ENCODE peak calls at places on chromosomes 7 and 10, in six cellular contexts. One of them, this sample, is unnamed.

GRCh38 chr10:98956576-98957260 is 278.9 kb downstream of the HPSE2 start:
- DNase-seq in mesenchymal stem cell: peak; percentile 86
- DNase-seq in trophoblast cell: peak; percentile 62
- DNase-seq in H9: no peak
- DNase-seq in IMR-90: peak; percentile 73
- DNase-seq in mesendoderm: no peak
- DNase-seq in this sample: no peak

GRCh38 chr7:36084485-36085091 is 68.5 kb upstream of the EEPD1 start:
- DNase-seq in IMR-90: peak; percentile 41
- DNase-seq in mesendoderm: peak; percentile 87
- DNase-seq in trophoblast cell: peak; percentile 76
- DNase-seq in mesenchymal stem cell: peak; percentile 29
- DNase-seq in H9: peak; percentile 80
- DNase-seq in this sample: peak; percentile 14

GRCh38 chr7:3897430-3898385 is 596.7 kb downstream of the SDK1 start:
- DNase-seq in trophoblast cell: peak; percentile 74
- DNase-seq in IMR-90: peak; percentile 62
- DNase-seq in H9: no peak
- DNase-seq in mesendoderm: peak; percentile 37
- DNase-seq in mesenchymal stem cell: peak; percentile 63
- DNase-seq in this sample: no peak

GRCh38 chr7:56062382-56062781 is 1.7 kb upstream of the SUMF2 start:
- DNase-seq in mesendoderm: no peak
- DNase-seq in trophoblast cell: peak; percentile 10
- DNase-seq in H9: no peak
- DNase-seq in mesenchymal stem cell: peak; percentile 81
- DNase-seq in IMR-90: peak; percentile 89
- DNase-seq in this sample: no peak

GRCh38 chr7:55534916-55535636 is 37.2 kb downstream of the VOPP1 start:
- DNase-seq in mesenchymal stem cell: no peak
- DNase-seq in IMR-90: no peak
- DNase-seq in mesendoderm: no peak
- DNase-seq in H9: no peak
- DNase-seq in trophoblast cell: no peak
- DNase-seq in this sample: no peak

GRCh38 chr7:44224216-44224950 is 23.6 kb downstream of the YKT6 start:
- DNase-seq in mesendoderm: no peak
- DNase-seq in IMR-90: no peak
- DNase-seq in H9: no peak
- DNase-seq in trophoblast cell: no peak
- DNase-seq in mesenchymal stem cell: no peak
- DNase-seq in this sample: no peak

GRCh38 chr7:77359599-77359998 is 56.5 kb downstream of the GSAP start:
- DNase-seq in mesendoderm: no peak
- DNase-seq in H9: no peak
- DNase-seq in mesenchymal stem cell: no peak
- DNase-seq in IMR-90: no peak
- DNase-seq in trophoblast cell: peak; percentile 95
- DNase-seq in this sample: no peak

GRCh38 chr10:5975641-5976473 is 1.5 kb downstream of the IL15RA start:
- DNase-seq in mesenchymal stem cell: peak; percentile 59
- DNase-seq in trophoblast cell: peak; percentile 34
- DNase-seq in IMR-90: peak; percentile 38
- DNase-seq in H9: no peak
- DNase-seq in mesendoderm: peak; percentile 8
- DNase-seq in this sample: no peak

GRCh38 chr7:100400041-100400440 is 26.8 kb downstream of the PILRA start:
- DNase-seq in IMR-90: no peak
- DNase-seq in mesendoderm: no peak
- DNase-seq in trophoblast cell: no peak
- DNase-seq in mesenchymal stem cell: no peak
- DNase-seq in H9: no peak
- DNase-seq in this sample: no peak

DNA sequence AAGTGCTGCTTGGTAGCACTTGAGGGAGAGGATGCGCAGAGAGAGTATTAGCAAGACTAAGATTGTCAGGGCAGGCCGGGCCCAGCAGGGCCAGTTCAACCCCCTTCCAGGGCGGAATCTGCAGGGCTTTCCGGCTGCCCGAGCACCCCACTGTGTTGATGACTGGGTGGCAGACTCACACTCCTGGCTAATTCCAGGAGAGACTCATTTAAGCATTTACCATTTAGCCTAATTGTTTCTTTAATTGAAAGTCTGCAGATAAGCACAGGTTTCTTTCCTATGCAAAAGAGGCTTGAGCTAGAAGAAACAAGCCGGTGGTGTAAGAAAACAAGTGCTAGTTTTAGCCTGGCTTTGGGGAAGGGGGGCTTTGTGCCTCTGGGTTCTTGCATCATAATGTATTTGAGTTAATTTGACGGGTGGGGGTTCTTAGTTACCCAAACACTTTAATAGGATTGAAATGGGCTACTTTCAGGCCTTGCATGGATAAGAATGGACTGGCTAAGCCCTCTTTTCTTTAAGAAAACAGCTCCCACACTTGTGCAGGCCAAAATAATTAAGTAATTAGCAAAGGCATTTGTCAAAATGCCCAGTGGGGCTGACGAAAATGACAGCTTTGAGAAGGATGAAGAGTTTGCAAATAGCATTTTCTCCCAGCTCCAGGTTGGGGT is 201.3 kb downstream of the MYOF start:
- DNase-seq in trophoblast cell: no peak
- DNase-seq in mesenchymal stem cell: no peak
- DNase-seq in mesendoderm: peak; percentile 99
- DNase-seq in IMR-90: no peak
- DNase-seq in H9: peak; percentile 96
- DNase-seq in this sample: no peak
- H3K4ac ChIP-seq in trophoblast cell: no peak overlapping the region
- H3K4ac ChIP-seq in mesenchymal stem cell: no peak overlapping the region
- H3K4ac ChIP-seq in mesendoderm: peak overlapping the region; percentile 100
- H3K4ac ChIP-seq in IMR-90: no peak overlapping the region
- H3K4ac ChIP-seq in H9: no peak overlapping the region
- H3K4ac ChIP-seq in this sample: no peak overlapping the region

GRCh38 chr10:58266826-58267712 is 625 bp downstream of the IPMK start:
- DNase-seq in trophoblast cell: peak; percentile 96
- DNase-seq in mesendoderm: peak; percentile 60
- DNase-seq in IMR-90: peak; percentile 59
- DNase-seq in H9: peak; percentile 52
- DNase-seq in mesenchymal stem cell: peak; percentile 86
- DNase-seq in this sample: peak; percentile 30
- H4K8ac ChIP-seq in trophoblast cell: peak overlapping the region; percentile 85
- H4K8ac ChIP-seq in mesendoderm: no peak overlapping the region
- H4K8ac ChIP-seq in IMR-90: peak overlapping the region; percentile 29
- H4K8ac ChIP-seq in H9: no peak overlapping the region
- H4K8ac ChIP-seq in mesenchymal stem cell: peak overlapping the region; percentile 75
- H4K8ac ChIP-seq in this sample: no peak overlapping the region

DNA sequence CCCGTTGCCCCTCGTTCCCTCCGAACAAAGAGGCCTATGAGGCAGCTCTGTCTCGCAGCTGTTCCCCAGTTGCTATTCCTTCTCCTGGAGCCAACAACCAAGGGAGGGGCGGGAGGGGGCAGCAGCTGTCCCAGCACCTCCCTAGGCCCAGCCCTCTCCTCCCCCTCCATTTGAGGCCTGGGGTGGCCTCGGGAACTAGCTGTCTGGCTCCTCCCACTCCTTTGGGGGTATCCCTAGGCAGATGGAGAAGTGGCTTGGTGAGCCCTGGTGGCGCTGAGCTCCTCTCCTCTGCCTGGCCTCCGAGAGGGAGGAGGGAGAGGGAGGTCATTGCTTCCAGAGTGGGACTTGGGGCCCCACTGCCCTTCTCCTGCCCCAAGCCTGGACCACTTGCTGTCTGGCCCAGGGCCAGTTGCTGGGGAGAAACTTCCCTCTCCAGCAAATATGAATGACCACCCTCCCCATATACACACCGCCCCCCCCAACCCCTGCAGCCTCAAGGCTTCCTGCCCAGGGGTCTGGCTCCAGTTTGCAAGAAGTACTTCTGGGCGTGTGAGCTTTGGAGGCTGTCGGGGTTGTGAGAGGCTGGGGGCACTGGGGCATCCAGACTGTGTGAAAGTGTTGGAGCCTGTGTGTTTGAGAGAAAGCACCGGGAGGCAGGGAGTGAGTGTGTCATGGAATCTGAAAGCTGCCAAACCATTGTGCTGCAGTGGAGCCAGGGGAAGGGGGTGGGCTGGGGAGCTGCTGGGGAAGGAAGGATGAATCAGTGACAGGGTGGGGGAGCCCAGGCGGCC is 3.1 kb downstream of the FLNC start:
- DNase-seq in mesenchymal stem cell: peak; percentile 90
- DNase-seq in mesendoderm: peak; percentile 72
- DNase-seq in IMR-90: peak; percentile 88
- DNase-seq in H9: peak; percentile 64
- DNase-seq in trophoblast cell: no peak
- DNase-seq in this sample: no peak
- H3K4ac ChIP-seq in mesenchymal stem cell: peak overlapping the region; percentile 75
- H3K4ac ChIP-seq in mesendoderm: peak overlapping the region; percentile 41
- H3K4ac ChIP-seq in IMR-90: peak overlapping the region; percentile 59
- H3K4ac ChIP-seq in H9: no peak overlapping the region
- H3K4ac ChIP-seq in trophoblast cell: peak overlapping the region; percentile 5
- H3K4ac ChIP-seq in this sample: no peak overlapping the region

DNA sequence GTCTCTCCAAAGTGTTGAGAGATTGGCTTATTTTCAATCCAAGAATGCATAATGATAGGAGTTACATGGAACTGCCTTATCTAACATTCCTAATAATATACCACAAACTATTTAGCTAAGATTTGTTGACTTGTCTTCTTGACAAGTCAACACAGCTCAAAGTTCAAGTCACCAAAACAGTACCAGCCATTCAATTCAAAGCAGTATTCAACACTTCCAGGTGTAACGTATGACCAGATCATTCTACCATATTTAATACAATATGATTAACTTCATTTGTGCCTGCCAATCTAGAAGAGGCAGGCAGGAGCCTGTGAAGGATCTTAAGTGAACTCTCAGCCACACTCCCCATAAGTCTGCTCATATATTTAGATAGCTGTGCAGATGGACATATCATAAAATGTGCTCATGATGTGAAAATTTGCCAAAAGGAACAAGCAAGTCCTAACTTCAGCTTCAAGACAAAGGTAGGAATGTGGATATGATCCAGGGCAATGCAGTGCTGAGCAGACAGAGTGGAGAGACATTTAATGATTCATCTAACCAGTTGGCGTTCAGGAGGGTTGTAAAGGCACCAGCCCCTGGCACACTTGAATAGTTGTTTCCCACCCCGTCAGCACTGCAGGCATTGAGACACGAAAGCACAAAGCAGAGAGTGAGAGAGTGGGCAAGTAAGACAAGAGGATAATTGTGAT is 108.3 kb downstream of the MTERF1 start:
- DNase-seq in mesenchymal stem cell: no peak
- DNase-seq in H9: no peak
- DNase-seq in trophoblast cell: no peak
- DNase-seq in mesendoderm: no peak
- DNase-seq in IMR-90: no peak
- DNase-seq in this sample: no peak
- H4K8ac ChIP-seq in mesenchymal stem cell: no peak overlapping the region
- H4K8ac ChIP-seq in H9: no peak overlapping the region
- H4K8ac ChIP-seq in trophoblast cell: no peak overlapping the region
- H4K8ac ChIP-seq in mesendoderm: no peak overlapping the region
- H4K8ac ChIP-seq in IMR-90: no peak overlapping the region
- H4K8ac ChIP-seq in this sample: no peak overlapping the region

GRCh38 chr10:97445722-97446639 is at the start of the genes EXOSC1 and ZDHHC16:
- DNase-seq in H9: peak; percentile 97
- DNase-seq in trophoblast cell: peak; percentile 98
- DNase-seq in mesenchymal stem cell: peak; percentile 97
- DNase-seq in mesendoderm: peak; percentile 99
- DNase-seq in IMR-90: peak; percentile 97
- DNase-seq in this sample: peak; percentile 93

GRCh38 chr10:97442277-97442676 is 3.5 kb downstream of the EXOSC1 start:
- DNase-seq in mesendoderm: no peak
- DNase-seq in trophoblast cell: no peak
- DNase-seq in mesenchymal stem cell: no peak
- DNase-seq in IMR-90: no peak
- DNase-seq in H9: no peak
- DNase-seq in this sample: no peak

GRCh38 chr10:97450828-97451227 is 4.9 kb downstream of the ZDHHC16 start:
- DNase-seq in mesenchymal stem cell: no peak
- DNase-seq in H9: no peak
- DNase-seq in trophoblast cell: no peak
- DNase-seq in IMR-90: no peak
- DNase-seq in mesendoderm: peak; percentile 34
- DNase-seq in this sample: no peak

GRCh38 chr10:97444212-97444611 is 1.6 kb downstream of the EXOSC1 start:
- DNase-seq in IMR-90: no peak
- DNase-seq in H9: no peak
- DNase-seq in mesenchymal stem cell: no peak
- DNase-seq in trophoblast cell: no peak
- DNase-seq in mesendoderm: no peak
- DNase-seq in this sample: no peak

DNA sequence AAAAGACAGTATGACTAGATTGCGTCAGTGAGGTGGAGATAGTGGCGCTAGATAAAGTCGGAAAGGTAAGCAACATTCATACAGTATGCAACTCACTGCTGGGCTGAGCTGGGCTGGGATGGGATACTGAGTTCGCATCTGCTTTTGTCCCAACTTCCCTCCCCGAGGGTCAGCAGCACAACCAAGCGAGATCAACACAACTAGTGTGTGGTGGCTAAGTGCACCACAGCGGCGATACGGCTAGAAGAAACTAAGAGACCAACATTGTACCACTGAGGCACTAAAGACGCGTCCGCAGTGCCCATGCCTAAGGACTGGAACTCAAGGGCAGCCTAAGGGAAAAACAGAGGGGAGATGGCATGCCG is 467 bp downstream of the EXOSC1 start:
- DNase-seq in trophoblast cell: peak; percentile 33
- DNase-seq in mesendoderm: no peak
- DNase-seq in IMR-90: no peak
- DNase-seq in mesenchymal stem cell: no peak
- DNase-seq in H9: no peak
- DNase-seq in this sample: no peak
- H3K4ac ChIP-seq in trophoblast cell: peak overlapping the region; percentile 28
- H3K4ac ChIP-seq in mesendoderm: peak overlapping the region; percentile 40
- H3K4ac ChIP-seq in IMR-90: peak overlapping the region; percentile 78
- H3K4ac ChIP-seq in mesenchymal stem cell: peak overlapping the region; percentile 95
- H3K4ac ChIP-seq in H9: no peak overlapping the region
- H3K4ac ChIP-seq in this sample: no peak overlapping the region

DNA sequence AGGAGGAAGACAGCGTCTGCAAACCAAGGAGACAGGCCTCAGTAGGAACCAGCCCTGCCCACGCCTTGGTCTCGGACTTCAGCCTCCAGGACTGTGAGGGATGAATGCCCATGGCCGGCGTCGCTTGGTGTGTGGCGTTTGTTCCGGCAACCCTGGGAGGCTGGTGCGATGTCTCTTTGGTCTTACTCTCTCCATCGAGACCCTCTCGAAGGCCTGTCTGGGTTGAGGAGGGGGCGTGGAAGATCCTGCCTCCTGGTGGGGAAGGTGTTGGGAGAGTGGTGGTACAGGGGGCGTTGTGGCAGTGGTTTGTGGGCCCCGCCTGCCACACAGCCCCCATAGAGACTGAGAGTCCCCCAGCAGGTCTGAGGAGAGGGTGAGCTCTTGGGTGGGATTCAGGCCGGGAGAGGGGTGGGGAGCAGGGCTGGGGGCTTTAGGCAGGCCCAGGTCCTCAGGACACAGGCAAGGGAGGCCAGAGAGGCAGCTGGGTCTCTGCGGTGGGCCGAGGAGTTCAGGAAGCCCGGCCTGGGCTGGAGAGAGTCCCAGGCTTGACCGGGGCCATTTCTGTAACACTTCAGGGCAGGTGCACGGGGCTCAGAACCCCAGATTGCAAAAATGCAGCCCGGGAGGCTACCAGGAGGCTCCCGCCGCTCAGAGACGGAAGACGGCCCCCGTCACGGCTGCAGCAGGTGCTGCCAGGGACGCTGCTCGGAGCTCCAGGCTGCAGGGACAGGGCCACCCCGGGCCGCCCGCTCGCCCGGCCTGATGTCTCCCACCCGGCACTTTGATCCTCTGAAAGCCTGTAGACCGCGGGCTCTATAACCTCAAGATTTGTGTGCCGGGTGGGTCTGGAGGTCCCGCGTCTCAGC is 33.7 kb upstream of the PSMG3 start:
- DNase-seq in H9: no peak
- DNase-seq in mesendoderm: no peak
- DNase-seq in trophoblast cell: no peak
- DNase-seq in mesenchymal stem cell: no peak
- DNase-seq in IMR-90: no peak
- DNase-seq in this sample: no peak
- H4K8ac ChIP-seq in H9: no peak overlapping the region
- H4K8ac ChIP-seq in mesendoderm: no peak overlapping the region
- H4K8ac ChIP-seq in trophoblast cell: no peak overlapping the region
- H4K8ac ChIP-seq in mesenchymal stem cell: no peak overlapping the region
- H4K8ac ChIP-seq in IMR-90: no peak overlapping the region
- H4K8ac ChIP-seq in this sample: no peak overlapping the region